ENCODE peak calls at places on chromosomes 16 and 17, in six cellular contexts. Y, X, T, Z, U and O are unnamed samples.

GRCh38 chr17:36992701-36993100 is 43.9 kb downstream of the AATF start:
- DNase-seq in U (no peak), Z (no peak), Y (no peak), T (no peak), X (no peak), O (no peak)

GRCh38 chr16:23269248-23270091 is 32.6 kb upstream of the SCNN1B start:
- DNase-seq in U (no peak), Y (no peak), T (no peak), X (no peak), Z (no peak), O (no peak)

GRCh38 chr16:79250457-79251098 is 350.0 kb downstream of the MAF start:
- DNase-seq in U (no peak), Y (no peak), T (no peak), X (no peak), Z (no peak), O (no peak)

GRCh38 chr16:81036751-81037350 is 1.2 kb downstream of the ATMIN start:
- DNase-seq in T (no peak), Z (no peak), Y (peak), X (no peak), U (no peak), O (no peak)

GRCh38 chr16:62249069-62249468 is 212.8 kb upstream of the CDH8 start:
- DNase-seq in Z (no peak), U (no peak), X (no peak), Y (no peak), T (no peak), O (peak)

GRCh38 chr16:82703156-82703555 is 76.4 kb downstream of the CDH13 start:
- DNase-seq in U (no peak), X (no peak), Z (no peak), T (no peak), Y (no peak), O (peak)

GRCh38 chr17:33324741-33325140 is 31.6 kb upstream of the ASIC2 start:
- DNase-seq in X (no peak), Z (no peak), U (no peak), Y (no peak), T (no peak), O (no peak)

GRCh38 chr17:74552037-74552436 is 6.1 kb upstream of the CD300C start:
- DNase-seq in U (no peak), Y (no peak), X (no peak), T (no peak), Z (no peak), O (no peak)

GRCh38 chr16:87241135-87241771 is 75.9 kb downstream of the C16orf95 start:
- DNase-seq in X (no peak), Z (no peak), U (no peak), T (no peak), Y (no peak), O (no peak)

GRCh38 chr17:64418506-64419339 is 28.1 kb upstream of the PECAM1 start:
- DNase-seq in U (peak), X (peak), T (peak), Y (no peak), Z (no peak), O (peak)

GRCh38 chr17:40303009-40303657 is 5.8 kb upstream of the RARA start:
- DNase-seq in Z (peak), X (peak), U (peak), T (no peak), Y (no peak), O (peak)

GRCh38 chr16:84825896-84826557 is 6.2 kb downstream of the CRISPLD2 start:
- DNase-seq in Y (no peak), T (no peak), Z (no peak), X (no peak), U (no peak), O (no peak)

GRCh38 chr16:5333991-5334390 is 236.4 kb upstream of the EEF2KMT start:
- DNase-seq in Y (no peak), Z (no peak), U (no peak), T (no peak), X (no peak), O (no peak)